ENCODE peak calls at places on chromosomes 7 and 10, in eight cellular contexts. I, T, R, L, Y, E, S and Q are unnamed samples. For H3K9me3, the result is how much of the 10 kb centered on the place peaks cover.

GRCh38 chr7:98420966-98421612 is 20.2 kb upstream of the BAIAP2L1 start:
- DNase-seq in S (no peak), T (peak), I (peak), E (peak), L (peak), Y (peak), R (peak), Q (peak)

GRCh38 chr7:815284-816216 is 16.7 kb upstream of the SUN1 start:
- DNase-seq in S (peak), I (no peak), E (peak), Y (peak), R (peak), T (peak), L (no peak), Q (peak)

GRCh38 chr7:29328050-29328449 is 133.5 kb downstream of the CHN2 start:
- DNase-seq in E (no peak), T (no peak), Y (no peak), L (no peak), S (no peak), I (no peak), R (no peak), Q (no peak)

GRCh38 chr7:157309990-157310668 is 26.7 kb upstream of the DNAJB6 start:
- DNase-seq in Y (no peak), E (peak), I (no peak), T (no peak), S (no peak), R (no peak), L (no peak), Q (no peak)

GRCh38 chr7:129610709-129611245 is 743 bp upstream of the NRF1 start:
- DNase-seq in L (no peak), T (no peak), Y (no peak), R (peak), E (no peak), S (no peak), I (no peak), Q (no peak)

GRCh38 chr7:33444501-33444900 is 315.1 kb downstream of the BBS9 start:
- DNase-seq in S (peak), L (no peak), E (no peak), I (no peak), T (no peak), Y (no peak), R (no peak), Q (no peak)

GRCh38 chr10:113544392-113544791 is 8.5 kb upstream of the HABP2 start:
- DNase-seq in Y (no peak), L (no peak), R (no peak), S (no peak), I (no peak), T (no peak), E (no peak), Q (no peak)

GRCh38 chr10:45416603-45417002 is 42.6 kb downstream of the ALOX5 start:
- DNase-seq in L (no peak), E (no peak), I (no peak), T (no peak), S (no peak), R (no peak), Y (no peak), Q (no peak)

GRCh38 chr10:110495731-110496552 is 1.8 kb upstream of the DUSP5 start:
- DNase-seq in Y (peak), E (peak), I (peak), L (peak), S (peak), R (peak), T (peak), Q (peak)

GRCh38 chr7:33539198-33539597 is 366.1 kb upstream of the BMPER start:
- DNase-seq in E (no peak), Y (no peak), I (no peak), L (no peak), T (no peak), R (no peak), S (no peak), Q (no peak)

GRCh38 chr7:50661345-50662058 is 96.3 kb upstream of the DDC start:
- DNase-seq in I (no peak), T (no peak), Y (no peak), L (no peak), E (no peak), S (no peak), R (no peak), Q (no peak)

GRCh38 chr10:28991738-28992270 is 297.1 kb upstream of the LYZL1 start:
- DNase-seq in T (peak), R (peak), E (peak), I (peak), S (peak), Y (no peak), L (no peak), Q (no peak)

GRCh38 chr7:17849504-17849903 is 90.8 kb downstream of the SNX13 start:
- DNase-seq in I (no peak), L (no peak), T (no peak), E (no peak), R (no peak), S (no peak), Y (no peak), Q (no peak)

GRCh38 chr7:78924581-78924980 is 528.9 kb downstream of the MAGI2 start:
- DNase-seq in Y (no peak), R (peak), I (no peak), T (no peak), S (no peak), L (no peak), E (no peak), Q (no peak)

GRCh38 chr7:157513682-157514081 is 176.9 kb downstream of the DNAJB6 start:
- DNase-seq in S (no peak), E (no peak), R (no peak), I (peak), L (no peak), T (no peak), Y (no peak), Q (no peak)

GRCh38 chr7:122327969-122328368 is 23.4 kb upstream of the FEZF1 start:
- DNase-seq in E (no peak), Y (no peak), R (peak), T (no peak), S (no peak), I (no peak), L (no peak), Q (no peak)

GRCh38 chr7:44489955-44490350 is 505 bp downstream of the NUDCD3 start:
- DNase-seq in L (peak), R (no peak), T (no peak), I (peak), E (no peak), S (no peak), Y (peak), Q (peak)

GRCh38 chr7:77760809-77761453 is 37.3 kb downstream of the TMEM60 start:
- DNase-seq in Y (no peak), L (no peak), I (no peak), T (no peak), E (no peak), R (no peak), S (no peak), Q (no peak)

GRCh38 chr10:127998517-127999144 is 91.7 kb downstream of the PTPRE start:
- DNase-seq in L (no peak), Y (no peak), R (no peak), T (no peak), E (no peak), S (no peak), I (no peak), Q (no peak)

GRCh38 chr10:14507156-14507555 is 176.4 kb upstream of the FRMD4A start:
- DNase-seq in I (no peak), L (peak), R (no peak), Y (peak), S (no peak), T (no peak), E (no peak), Q (peak)

GRCh38 chr10:8726666-8727065 is 672.2 kb downstream of the GATA3 start:
- DNase-seq in T (no peak), L (no peak), R (no peak), Y (no peak), I (no peak), E (no peak), S (no peak), Q (no peak)

GRCh38 chr10:48550977-48551376 is 53.9 kb downstream of the ARHGAP22 start:
- DNase-seq in L (no peak), E (no peak), Y (no peak), T (no peak), S (no peak), R (no peak), I (no peak), Q (no peak)

GRCh38 chr7:10632707-10633106 is 341.0 kb upstream of the PHF14 start:
- DNase-seq in L (no peak), S (no peak), Y (no peak), E (no peak), I (no peak), T (no peak), R (peak), Q (no peak)

GRCh38 chr7:121960678-121961461 is 87.9 kb downstream of the PTPRZ1 start:
- DNase-seq in E (no peak), I (no peak), S (no peak), T (no peak), R (peak), Y (no peak), L (no peak), Q (no peak)

GRCh38 chr10:60189861-60190475 is 199.7 kb downstream of the ANK3 start:
- DNase-seq in L (no peak), R (no peak), Y (no peak), T (no peak), S (no peak), E (no peak), I (no peak), Q (no peak)

GRCh38 chr7:42831051-42831952 is 80.6 kb downstream of the C7orf25 start:
- DNase-seq in Y (no peak), T (peak), S (peak), I (peak), E (no peak), R (peak), L (no peak), Q (no peak)

GRCh38 chr7:25407932-25408480 is 179.7 kb upstream of the NPVF start:
- DNase-seq in I (no peak), T (no peak), R (peak), S (no peak), E (no peak), Y (no peak), L (no peak), Q (no peak)

GRCh38 chr10:79054203-79055099 is 14.3 kb upstream of the ZMIZ1 start:
- DNase-seq in T (peak), R (no peak), E (no peak), Y (no peak), I (peak), S (peak), L (peak), Q (no peak)

GRCh38 chr7:2802082-2802481 is 42.0 kb downstream of the GNA12 start:
- DNase-seq in Y (no peak), I (no peak), L (no peak), T (no peak), S (no peak), R (no peak), E (no peak), Q (no peak)

GRCh38 chr7:157932498-157933218 is 595.9 kb downstream of the DNAJB6 start:
- DNase-seq in I (no peak), S (no peak), E (no peak), Y (no peak), L (no peak), T (no peak), R (no peak), Q (no peak)

GRCh38 chr10:125661942-125662515 is 20.9 kb downstream of the TEX36 start:
- DNase-seq in I (no peak), E (no peak), S (no peak), L (no peak), R (no peak), T (no peak), Y (no peak), Q (no peak)

GRCh38 chr7:91915401-91916067 is 25.1 kb upstream of the AKAP9 start:
- DNase-seq in T (no peak), L (no peak), R (no peak), S (no peak), I (no peak), E (no peak), Y (no peak), Q (no peak)

GRCh38 chr10:117000580-117000979 is 4.4 kb downstream of the SHTN1 start:
- DNase-seq in S (no peak), E (no peak), R (no peak), Y (no peak), I (no peak), L (no peak), T (no peak), Q (no peak)

GRCh38 chr7:146478975-146479492 is 362.4 kb downstream of the CNTNAP2 start:
- DNase-seq in E (no peak), T (no peak), Y (no peak), R (no peak), L (no peak), S (no peak), I (no peak), Q (no peak)

GRCh38 chr10:28722065-28722803 is 44.9 kb downstream of the BAMBI start:
- DNase-seq in I (no peak), S (peak), L (no peak), T (peak), E (peak), R (peak), Y (no peak), Q (no peak)

GRCh38 chr10:12432402-12433189 is 83.2 kb downstream of the CAMK1D start:
- DNase-seq in E (no peak), I (no peak), L (no peak), R (no peak), Y (no peak), S (no peak), T (no peak), Q (no peak)

GRCh38 chr10:88617772-88618300 is 31.3 kb downstream of the LIPJ start:
- DNase-seq in S (no peak), T (no peak), L (no peak), E (no peak), Y (no peak), I (no peak), R (no peak), Q (no peak)

GRCh38 chr7:63071396-63071795 is 927.3 kb upstream of the ZNF722 start:
- DNase-seq in S (no peak), L (no peak), Y (no peak), I (peak), R (no peak), T (no peak), E (no peak), Q (no peak)
- H3K9me3 ChIP-seq in S (under half), L (under half), Y (under half), I (under half), R (under half), T (under half), E (half or more), Q (under half)

DNA sequence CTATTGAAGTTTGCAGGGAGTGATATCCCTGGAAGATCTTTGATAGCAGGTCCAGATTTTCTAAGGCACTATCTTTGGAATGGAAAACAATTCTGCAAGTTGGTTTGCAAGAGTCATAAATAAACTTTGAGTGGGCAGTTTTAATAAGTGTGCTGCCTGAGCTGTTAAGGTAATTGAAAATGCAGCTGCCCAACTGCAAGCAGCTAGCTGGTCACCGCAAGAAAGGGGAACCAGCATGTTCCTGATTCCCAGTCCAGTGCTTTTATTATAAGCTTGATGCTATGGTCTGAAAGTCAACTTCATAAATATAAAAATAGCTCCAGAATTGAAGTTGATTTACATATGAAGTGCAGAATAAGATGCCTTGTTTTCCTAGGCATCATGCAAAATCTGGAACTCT is 308.4 kb downstream of the ZNF248 start:
- DNase-seq in Y (no peak), S (no peak), L (no peak), T (no peak), R (no peak), I (no peak), E (no peak), Q (no peak)
- H3K9me3 ChIP-seq in Y (under half), S (under half), L (under half), T (under half), R (under half), I (under half), E (half or more), Q (under half)

DNA sequence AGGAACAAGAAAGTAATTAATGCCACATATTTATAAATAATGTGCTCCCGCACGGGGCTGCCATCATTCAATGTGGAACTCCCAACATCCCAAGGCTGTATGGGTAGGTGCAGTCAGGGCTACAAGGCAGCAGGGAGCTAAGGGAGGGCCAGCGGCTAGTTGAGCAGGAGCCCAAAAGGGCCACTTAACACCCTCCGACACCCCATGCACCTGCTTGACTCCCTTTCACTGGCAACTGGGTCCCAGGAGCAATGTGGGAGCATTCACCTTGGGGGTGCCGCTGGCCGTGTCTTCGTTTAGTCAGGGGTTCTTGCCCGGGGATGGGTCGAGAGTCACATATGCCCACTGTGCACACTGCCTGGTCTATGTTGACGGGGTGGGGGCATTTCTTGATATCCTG is 27.9 kb downstream of the SCART1 start:
- DNase-seq in S (no peak), I (no peak), T (no peak), Y (no peak), E (no peak), L (no peak), R (no peak), Q (no peak)
- H3K9me3 ChIP-seq in S (under half), I (under half), T (under half), Y (under half), E (under half), L (under half), R (under half), Q (under half)

GRCh38 chr7:151817981-151818673 is 58.8 kb downstream of the PRKAG2 start:
- DNase-seq in I (no peak), Y (no peak), E (no peak), L (no peak), T (no peak), S (no peak), R (no peak), Q (no peak)

GRCh38 chr7:151819826-151820225 is 57.1 kb downstream of the PRKAG2 start:
- DNase-seq in Y (no peak), L (no peak), R (no peak), S (no peak), E (no peak), I (peak), T (no peak), Q (no peak)

GRCh38 chr7:151820486-151821105 is 56.3 kb downstream of the PRKAG2 start:
- DNase-seq in S (no peak), R (no peak), Y (no peak), I (no peak), E (no peak), T (no peak), L (no peak), Q (no peak)

GRCh38 chr7:151817315-151817690 is 59.6 kb downstream of the PRKAG2 start:
- DNase-seq in E (no peak), R (no peak), S (no peak), L (no peak), I (no peak), T (no peak), Y (no peak), Q (no peak)

GRCh38 chr7:151818674-151819519 is 58.0 kb downstream of the PRKAG2 start:
- DNase-seq in E (no peak), Y (no peak), R (peak), L (no peak), T (no peak), I (peak), S (no peak), Q (no peak)
- H3K9me3 ChIP-seq in E (under half), Y (under half), R (under half), L (under half), T (under half), I (under half), S (under half), Q (under half)

DNA sequence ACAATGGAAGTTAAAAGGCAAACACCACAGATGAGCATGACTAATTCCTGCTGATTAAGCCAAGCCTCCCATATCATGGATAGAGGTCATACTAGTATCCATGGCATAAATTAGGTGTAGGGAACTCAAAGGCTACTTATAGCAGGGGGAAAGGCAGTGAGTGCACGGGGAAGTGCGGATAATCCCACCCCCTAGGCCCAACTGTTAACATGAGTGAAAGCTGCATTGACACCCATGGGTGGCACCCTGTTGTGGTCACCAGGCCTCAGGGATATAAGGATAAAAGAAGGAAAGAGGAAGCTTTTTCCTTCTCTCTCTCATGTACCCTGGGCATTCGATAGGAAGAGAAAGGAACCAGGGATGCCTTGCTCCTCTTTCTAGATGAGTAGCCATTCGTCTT is 161.9 kb downstream of the DGKB start:
- DNase-seq in E (no peak), R (no peak), S (no peak), Y (no peak), I (no peak), T (no peak), L (no peak), Q (no peak)
- H3K9me3 ChIP-seq in E (under half), R (under half), S (under half), Y (under half), I (under half), T (under half), L (under half), Q (under half)

GRCh38 chr10:130393342-130393741 is 257.2 kb downstream of the GLRX3 start:
- DNase-seq in I (peak), S (no peak), R (no peak), L (no peak), Y (no peak), T (no peak), E (no peak), Q (no peak)

GRCh38 chr10:130396044-130396443 is 259.9 kb downstream of the GLRX3 start:
- DNase-seq in S (no peak), L (no peak), R (no peak), I (no peak), T (no peak), E (no peak), Y (no peak), Q (no peak)

GRCh38 chr10:130392031-130392430 is 255.8 kb downstream of the GLRX3 start:
- DNase-seq in T (no peak), I (no peak), L (no peak), S (no peak), Y (no peak), R (no peak), E (no peak), Q (no peak)

GRCh38 chr10:130395248-130395936 is 259.2 kb downstream of the GLRX3 start:
- DNase-seq in S (no peak), Y (no peak), I (peak), R (no peak), T (no peak), L (no peak), E (no peak), Q (no peak)

GRCh38 chr10:130394832-130395231 is 258.6 kb downstream of the GLRX3 start:
- DNase-seq in L (no peak), R (no peak), Y (no peak), E (no peak), T (no peak), I (peak), S (no peak), Q (no peak)
- H3K9me3 ChIP-seq in L (under half), R (under half), Y (under half), E (under half), T (under half), I (under half), S (under half), Q (under half)

DNA sequence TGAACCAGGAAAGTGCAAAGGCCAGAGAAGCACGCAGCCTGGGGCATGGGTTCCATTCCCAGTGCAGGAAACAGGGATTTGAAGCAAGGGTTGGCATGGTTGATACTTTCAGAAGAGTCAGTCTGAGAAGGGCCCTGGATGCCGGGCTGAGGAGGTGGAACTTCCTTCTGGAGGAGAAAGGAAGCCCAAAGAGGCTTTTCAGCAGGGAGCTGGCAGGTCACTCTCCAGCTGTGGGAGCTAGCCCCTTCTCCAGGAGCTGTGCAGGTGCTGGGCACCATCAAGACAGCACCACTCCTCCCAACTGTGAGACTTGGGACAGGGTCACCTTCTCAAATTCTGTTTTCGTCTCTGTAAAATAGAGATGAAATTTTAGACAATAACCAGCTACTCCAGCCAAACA is 169.8 kb downstream of the ZNF248 start:
- DNase-seq in E (no peak), R (no peak), L (no peak), S (no peak), T (no peak), I (no peak), Y (peak), Q (no peak)
- H3K9me3 ChIP-seq in E (half or more), R (under half), L (under half), S (under half), T (under half), I (under half), Y (under half), Q (under half)

DNA sequence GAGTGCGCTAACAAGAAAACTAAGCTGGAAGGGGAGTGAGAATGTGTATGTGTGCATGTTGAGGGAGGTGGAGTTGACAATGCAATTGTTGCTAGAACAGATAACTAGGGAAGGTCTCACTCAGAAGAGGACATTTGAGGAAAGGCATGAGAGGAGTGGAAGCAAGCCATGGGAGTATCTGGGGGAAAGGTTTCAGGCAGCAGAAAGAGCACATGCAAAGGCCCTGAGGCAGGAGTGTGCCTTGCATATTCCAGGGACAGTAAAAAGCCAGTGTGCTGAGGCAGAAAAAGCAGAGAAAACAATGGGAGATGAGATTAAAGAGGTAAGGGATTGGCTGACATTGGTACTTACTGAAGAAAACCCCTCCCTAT is 149.6 kb upstream of the ADO start:
- DNase-seq in R (no peak), E (no peak), I (no peak), Y (no peak), L (no peak), T (no peak), S (no peak), Q (no peak)
- H3K9me3 ChIP-seq in R (under half), E (under half), I (under half), Y (under half), L (under half), T (under half), S (under half), Q (under half)